ENCODE peak calls at places on chromosomes 5 and 9, in ten cellular contexts. K, Z, G, T, Y, E, W, O, C and S are unnamed samples.
A peak's percentile ranks its signal among the peaks of the same experiment; 100 is the strongest.

GRCh38 chr9:35612843-35613242 is 5.4 kb downstream of the CD72 start:
- DNase-seq in T (no peak), C (no peak), Y (no peak), W (no peak), E (no peak), G (no peak), K (no peak), Z (no peak), O (no peak), S (no peak)

GRCh38 chr9:108551030-108551964 is 304.5 kb downstream of the ACTL7B start:
- DNase-seq in E (no peak), Z (peak; percentile 74), Y (no peak), O (no peak), W (peak; percentile 11), C (peak; percentile 53), G (no peak), T (no peak), K (peak; percentile 88), S (peak; percentile 95)

GRCh38 chr9:69671904-69672827 is at the start of gene APBA1:
- DNase-seq in T (peak; percentile 33), Y (no peak), E (peak; percentile 55), Z (no peak), K (peak; percentile 62), G (no peak), O (peak; percentile 52), C (peak; percentile 45), W (peak; percentile 63), S (peak; percentile 44)

GRCh38 chr9:132020272-132020671 is 59.4 kb downstream of the MED27 start:
- DNase-seq in G (no peak), C (no peak), Y (no peak), E (no peak), O (no peak), Z (no peak), K (no peak), W (no peak), T (no peak), S (no peak)

GRCh38 chr5:141420855-141421488 is at the start of gene PCDHGA11:
- DNase-seq in W (no peak), Y (no peak), O (peak; percentile 37), C (no peak), G (no peak), Z (no peak), K (peak; percentile 65), T (peak; percentile 59), E (peak; percentile 78), S (peak; percentile 47)

GRCh38 chr9:34366365-34366764 is 10.3 kb downstream of the MYORG start:
- DNase-seq in G (no peak), W (no peak), Y (no peak), O (no peak), T (no peak), C (no peak), E (no peak), Z (no peak), K (no peak), S (no peak)

GRCh38 chr5:126919566-126919965 is 110.8 kb downstream of the MARCHF3 start:
- DNase-seq in C (no peak), O (peak; percentile 57), W (no peak), K (no peak), Z (no peak), G (no peak), E (no peak), T (no peak), Y (no peak), S (no peak)

GRCh38 chr9:97176206-97176605 is 131.3 kb upstream of the CCDC180 start:
- DNase-seq in K (no peak), O (no peak), W (no peak), G (no peak), T (no peak), Y (no peak), C (no peak), E (no peak), Z (no peak), S (no peak)

GRCh38 chr9:127589955-127590370 is 22.1 kb upstream of the STXBP1 start:
- DNase-seq in W (peak; percentile 50), Y (no peak), T (peak; percentile 34), G (no peak), O (peak; percentile 66), E (peak; percentile 64), C (peak; percentile 54), K (peak; percentile 78), Z (peak; percentile 62), S (peak; percentile 63)

GRCh38 chr5:66830636-66831035 is 234.4 kb downstream of the MAST4 start:
- DNase-seq in G (no peak), T (no peak), Y (no peak), O (no peak), E (no peak), C (no peak), K (no peak), W (no peak), Z (no peak), S (no peak)

GRCh38 chr9:70587143-70587710 is 172.8 kb upstream of the KLF9 start:
- DNase-seq in T (no peak), E (no peak), O (no peak), G (no peak), W (peak; percentile 62), Y (no peak), Z (peak; percentile 47), K (peak; percentile 64), C (no peak), S (peak; percentile 82)

GRCh38 chr5:164312801-164313200 is 807.4 kb downstream of the MAT2B start:
- DNase-seq in T (no peak), E (no peak), W (no peak), C (no peak), G (no peak), O (no peak), Y (no peak), Z (no peak), K (no peak), S (no peak)

GRCh38 chr5:68557162-68557936 is 341.8 kb downstream of the PIK3R1 start:
- DNase-seq in O (no peak), G (no peak), E (no peak), Y (no peak), C (no peak), K (peak; percentile 58), W (no peak), Z (no peak), T (no peak), S (no peak)

GRCh38 chr5:149878371-149878770 is 66.2 kb downstream of the PDE6A start:
- DNase-seq in K (no peak), W (no peak), Y (no peak), Z (no peak), C (no peak), E (no peak), T (no peak), O (no peak), G (no peak), S (no peak)

GRCh38 chr9:3240651-3241268 is 285.0 kb downstream of the RFX3 start:
- DNase-seq in K (peak; percentile 64), T (peak; percentile 68), Z (peak; percentile 15), W (peak; percentile 12), G (peak; percentile 12), O (peak; percentile 53), Y (no peak), E (peak; percentile 68), C (peak; percentile 62), S (peak; percentile 37)

GRCh38 chr5:153965102-153965645 is 73.5 kb downstream of the FAM114A2 start:
- DNase-seq in G (no peak), C (peak; percentile 73), W (peak; percentile 64), E (peak; percentile 79), T (peak; percentile 53), K (peak; percentile 71), Y (no peak), Z (no peak), O (peak; percentile 73), S (peak; percentile 40)